ENCODE peak calls at places on chromosomes 13 and 19, in six cellular contexts. One of them, this sample, is unnamed.
A peak's percentile ranks its signal among the peaks of the same experiment; 100 is the strongest.

GRCh38 chr13:31946091-31946770 is 85.3 kb upstream of the FRY start:
- DNase-seq in WERI-Rb-1: no peak
- DNase-seq in activated CD4-positive, CD25-positive, alpha-beta regulatory T cell treated with anti-CD3 and anti-CD28 coated beads, Interleukin-2, amount 50 U/mL, for 16 hours: no peak
- DNase-seq in SK-MEL-5: no peak
- DNase-seq in T-helper 1 cell: no peak
- DNase-seq in stimulated activated CD4-positive, alpha-beta T cell treated with anti-CD3 and anti-CD28 coated beads, Interleukin-1b, Interleukin-23, amount 100 ng/mL, for 48 hours: no peak
- DNase-seq in this sample: no peak

GRCh38 chr19:41364546-41365391 is 820 bp upstream of the B9D2 start:
- DNase-seq in WERI-Rb-1: no peak
- DNase-seq in activated CD4-positive, CD25-positive, alpha-beta regulatory T cell treated with anti-CD3 and anti-CD28 coated beads, Interleukin-2, amount 50 U/mL, for 16 hours: no peak
- DNase-seq in SK-MEL-5: no peak
- DNase-seq in T-helper 1 cell: no peak
- DNase-seq in stimulated activated CD4-positive, alpha-beta T cell treated with anti-CD3 and anti-CD28 coated beads, Interleukin-1b, Interleukin-23, amount 100 ng/mL, for 48 hours: no peak
- DNase-seq in this sample: no peak

GRCh38 chr13:43684947-43685725 is 101.6 kb downstream of the ENOX1 start:
- DNase-seq in WERI-Rb-1: no peak
- DNase-seq in activated CD4-positive, CD25-positive, alpha-beta regulatory T cell treated with anti-CD3 and anti-CD28 coated beads, Interleukin-2, amount 50 U/mL, for 16 hours: no peak
- DNase-seq in SK-MEL-5: peak; percentile 91
- DNase-seq in T-helper 1 cell: no peak
- DNase-seq in stimulated activated CD4-positive, alpha-beta T cell treated with anti-CD3 and anti-CD28 coated beads, Interleukin-1b, Interleukin-23, amount 100 ng/mL, for 48 hours: no peak
- DNase-seq in this sample: no peak

GRCh38 chr19:43534811-43535761 is 2.1 kb downstream of the ZNF575 start:
- DNase-seq in WERI-Rb-1: peak; percentile 81
- DNase-seq in activated CD4-positive, CD25-positive, alpha-beta regulatory T cell treated with anti-CD3 and anti-CD28 coated beads, Interleukin-2, amount 50 U/mL, for 16 hours: no peak
- DNase-seq in SK-MEL-5: peak; percentile 68
- DNase-seq in T-helper 1 cell: no peak
- DNase-seq in stimulated activated CD4-positive, alpha-beta T cell treated with anti-CD3 and anti-CD28 coated beads, Interleukin-1b, Interleukin-23, amount 100 ng/mL, for 48 hours: peak; percentile 17
- DNase-seq in this sample: peak; percentile 91

GRCh38 chr13:75038315-75038881 is 443.6 kb downstream of the TBC1D4 start:
- DNase-seq in WERI-Rb-1: no peak
- DNase-seq in activated CD4-positive, CD25-positive, alpha-beta regulatory T cell treated with anti-CD3 and anti-CD28 coated beads, Interleukin-2, amount 50 U/mL, for 16 hours: no peak
- DNase-seq in SK-MEL-5: no peak
- DNase-seq in T-helper 1 cell: no peak
- DNase-seq in stimulated activated CD4-positive, alpha-beta T cell treated with anti-CD3 and anti-CD28 coated beads, Interleukin-1b, Interleukin-23, amount 100 ng/mL, for 48 hours: no peak
- DNase-seq in this sample: no peak

GRCh38 chr19:15318241-15318691 is 14.1 kb downstream of the BRD4 start:
- DNase-seq in WERI-Rb-1: no peak
- DNase-seq in activated CD4-positive, CD25-positive, alpha-beta regulatory T cell treated with anti-CD3 and anti-CD28 coated beads, Interleukin-2, amount 50 U/mL, for 16 hours: no peak
- DNase-seq in SK-MEL-5: no peak
- DNase-seq in T-helper 1 cell: no peak
- DNase-seq in stimulated activated CD4-positive, alpha-beta T cell treated with anti-CD3 and anti-CD28 coated beads, Interleukin-1b, Interleukin-23, amount 100 ng/mL, for 48 hours: no peak
- DNase-seq in this sample: no peak

GRCh38 chr13:40271931-40272775 is 394.3 kb downstream of the FOXO1 start:
- DNase-seq in WERI-Rb-1: no peak
- DNase-seq in activated CD4-positive, CD25-positive, alpha-beta regulatory T cell treated with anti-CD3 and anti-CD28 coated beads, Interleukin-2, amount 50 U/mL, for 16 hours: no peak
- DNase-seq in SK-MEL-5: no peak
- DNase-seq in T-helper 1 cell: no peak
- DNase-seq in stimulated activated CD4-positive, alpha-beta T cell treated with anti-CD3 and anti-CD28 coated beads, Interleukin-1b, Interleukin-23, amount 100 ng/mL, for 48 hours: peak; percentile 56
- DNase-seq in this sample: no peak

GRCh38 chr13:40758811-40759210 is 12.2 kb downstream of the MRPS31 start:
- DNase-seq in WERI-Rb-1: no peak
- DNase-seq in activated CD4-positive, CD25-positive, alpha-beta regulatory T cell treated with anti-CD3 and anti-CD28 coated beads, Interleukin-2, amount 50 U/mL, for 16 hours: no peak
- DNase-seq in SK-MEL-5: no peak
- DNase-seq in T-helper 1 cell: no peak
- DNase-seq in stimulated activated CD4-positive, alpha-beta T cell treated with anti-CD3 and anti-CD28 coated beads, Interleukin-1b, Interleukin-23, amount 100 ng/mL, for 48 hours: no peak
- DNase-seq in this sample: no peak

GRCh38 chr13:33347866-33348265 is 62.3 kb upstream of the STARD13 start:
- DNase-seq in WERI-Rb-1: no peak
- DNase-seq in activated CD4-positive, CD25-positive, alpha-beta regulatory T cell treated with anti-CD3 and anti-CD28 coated beads, Interleukin-2, amount 50 U/mL, for 16 hours: no peak
- DNase-seq in SK-MEL-5: no peak
- DNase-seq in T-helper 1 cell: no peak
- DNase-seq in stimulated activated CD4-positive, alpha-beta T cell treated with anti-CD3 and anti-CD28 coated beads, Interleukin-1b, Interleukin-23, amount 100 ng/mL, for 48 hours: no peak
- DNase-seq in this sample: no peak

GRCh38 chr13:78762825-78763224 is 103.9 kb upstream of the OBI1 start:
- DNase-seq in WERI-Rb-1: no peak
- DNase-seq in activated CD4-positive, CD25-positive, alpha-beta regulatory T cell treated with anti-CD3 and anti-CD28 coated beads, Interleukin-2, amount 50 U/mL, for 16 hours: no peak
- DNase-seq in SK-MEL-5: no peak
- DNase-seq in T-helper 1 cell: no peak
- DNase-seq in stimulated activated CD4-positive, alpha-beta T cell treated with anti-CD3 and anti-CD28 coated beads, Interleukin-1b, Interleukin-23, amount 100 ng/mL, for 48 hours: no peak
- DNase-seq in this sample: no peak

GRCh38 chr19:9839415-9839814 is 4.3 kb downstream of the PIN1 start:
- DNase-seq in WERI-Rb-1: no peak
- DNase-seq in activated CD4-positive, CD25-positive, alpha-beta regulatory T cell treated with anti-CD3 and anti-CD28 coated beads, Interleukin-2, amount 50 U/mL, for 16 hours: no peak
- DNase-seq in SK-MEL-5: no peak
- DNase-seq in T-helper 1 cell: no peak
- DNase-seq in stimulated activated CD4-positive, alpha-beta T cell treated with anti-CD3 and anti-CD28 coated beads, Interleukin-1b, Interleukin-23, amount 100 ng/mL, for 48 hours: no peak
- DNase-seq in this sample: no peak

GRCh38 chr19:14476663-14477401 is 1.7 kb upstream of the PTGER1 start:
- DNase-seq in WERI-Rb-1: no peak
- DNase-seq in activated CD4-positive, CD25-positive, alpha-beta regulatory T cell treated with anti-CD3 and anti-CD28 coated beads, Interleukin-2, amount 50 U/mL, for 16 hours: no peak
- DNase-seq in SK-MEL-5: no peak
- DNase-seq in T-helper 1 cell: no peak
- DNase-seq in stimulated activated CD4-positive, alpha-beta T cell treated with anti-CD3 and anti-CD28 coated beads, Interleukin-1b, Interleukin-23, amount 100 ng/mL, for 48 hours: no peak
- DNase-seq in this sample: peak; percentile 23

GRCh38 chr19:17109962-17110598 is 34.5 kb downstream of the MYO9B start:
- DNase-seq in WERI-Rb-1: no peak
- DNase-seq in activated CD4-positive, CD25-positive, alpha-beta regulatory T cell treated with anti-CD3 and anti-CD28 coated beads, Interleukin-2, amount 50 U/mL, for 16 hours: no peak
- DNase-seq in SK-MEL-5: no peak
- DNase-seq in T-helper 1 cell: no peak
- DNase-seq in stimulated activated CD4-positive, alpha-beta T cell treated with anti-CD3 and anti-CD28 coated beads, Interleukin-1b, Interleukin-23, amount 100 ng/mL, for 48 hours: no peak
- DNase-seq in this sample: no peak

GRCh38 chr13:110495376-110495775 is 66.1 kb downstream of the RAB20 start:
- DNase-seq in WERI-Rb-1: no peak
- DNase-seq in activated CD4-positive, CD25-positive, alpha-beta regulatory T cell treated with anti-CD3 and anti-CD28 coated beads, Interleukin-2, amount 50 U/mL, for 16 hours: no peak
- DNase-seq in SK-MEL-5: no peak
- DNase-seq in T-helper 1 cell: no peak
- DNase-seq in stimulated activated CD4-positive, alpha-beta T cell treated with anti-CD3 and anti-CD28 coated beads, Interleukin-1b, Interleukin-23, amount 100 ng/mL, for 48 hours: no peak
- DNase-seq in this sample: no peak

GRCh38 chr13:27296496-27296895 is 25.9 kb downstream of the RASL11A start:
- DNase-seq in WERI-Rb-1: no peak
- DNase-seq in activated CD4-positive, CD25-positive, alpha-beta regulatory T cell treated with anti-CD3 and anti-CD28 coated beads, Interleukin-2, amount 50 U/mL, for 16 hours: no peak
- DNase-seq in SK-MEL-5: no peak
- DNase-seq in T-helper 1 cell: no peak
- DNase-seq in stimulated activated CD4-positive, alpha-beta T cell treated with anti-CD3 and anti-CD28 coated beads, Interleukin-1b, Interleukin-23, amount 100 ng/mL, for 48 hours: no peak
- DNase-seq in this sample: no peak

GRCh38 chr13:72963762-72964161 is 95.0 kb upstream of the KLF5 start:
- DNase-seq in WERI-Rb-1: no peak
- DNase-seq in activated CD4-positive, CD25-positive, alpha-beta regulatory T cell treated with anti-CD3 and anti-CD28 coated beads, Interleukin-2, amount 50 U/mL, for 16 hours: no peak
- DNase-seq in SK-MEL-5: no peak
- DNase-seq in T-helper 1 cell: no peak
- DNase-seq in stimulated activated CD4-positive, alpha-beta T cell treated with anti-CD3 and anti-CD28 coated beads, Interleukin-1b, Interleukin-23, amount 100 ng/mL, for 48 hours: no peak
- DNase-seq in this sample: no peak

GRCh38 chr13:113851826-113852535 is 11.9 kb downstream of the GAS6 start:
- DNase-seq in WERI-Rb-1: peak; percentile 8
- DNase-seq in activated CD4-positive, CD25-positive, alpha-beta regulatory T cell treated with anti-CD3 and anti-CD28 coated beads, Interleukin-2, amount 50 U/mL, for 16 hours: no peak
- DNase-seq in SK-MEL-5: no peak
- DNase-seq in T-helper 1 cell: no peak
- DNase-seq in stimulated activated CD4-positive, alpha-beta T cell treated with anti-CD3 and anti-CD28 coated beads, Interleukin-1b, Interleukin-23, amount 100 ng/mL, for 48 hours: no peak
- DNase-seq in this sample: no peak